ENCODE peak calls at places on chromosomes 2 and 18, in nine cellular contexts. One of them, this sample, is unnamed. For H3K4me1, the result is how much of the 10 kb centered on the place peaks cover.

GRCh38 chr2:42218712-42219111 is 49.6 kb downstream of the EML4 start:
- ATAC-seq in A549: no peak
- ATAC-seq in aorta: no peak
- ATAC-seq in lower lobe of right lung: no peak
- ATAC-seq in body of pancreas: no peak
- ATAC-seq in Panc1: no peak
- ATAC-seq in HCT116: no peak
- ATAC-seq in naive thymus-derived CD4-positive, alpha-beta T cell: no peak
- ATAC-seq in psoas muscle: no peak
- ATAC-seq in this sample: no peak

GRCh38 chr18:36454258-36454657 is 156.7 kb downstream of the FHOD3 start:
- ATAC-seq in psoas muscle: no peak
- ATAC-seq in HCT116: no peak
- ATAC-seq in lower lobe of right lung: peak
- ATAC-seq in A549: no peak
- ATAC-seq in body of pancreas: peak
- ATAC-seq in aorta: no peak
- ATAC-seq in Panc1: no peak
- ATAC-seq in naive thymus-derived CD4-positive, alpha-beta T cell: no peak
- ATAC-seq in this sample: no peak

GRCh38 chr18:77967791-77968190 is 718.1 kb downstream of the GALR1 start:
- ATAC-seq in psoas muscle: no peak
- ATAC-seq in HCT116: no peak
- ATAC-seq in aorta: no peak
- ATAC-seq in A549: no peak
- ATAC-seq in lower lobe of right lung: no peak
- ATAC-seq in naive thymus-derived CD4-positive, alpha-beta T cell: no peak
- ATAC-seq in body of pancreas: no peak
- ATAC-seq in Panc1: no peak
- ATAC-seq in this sample: no peak

GRCh38 chr2:177284531-177284930 is 20.0 kb upstream of the NFE2L2 start:
- ATAC-seq in A549: no peak
- ATAC-seq in lower lobe of right lung: no peak
- ATAC-seq in aorta: no peak
- ATAC-seq in HCT116: no peak
- ATAC-seq in psoas muscle: no peak
- ATAC-seq in body of pancreas: no peak
- ATAC-seq in Panc1: no peak
- ATAC-seq in naive thymus-derived CD4-positive, alpha-beta T cell: no peak
- ATAC-seq in this sample: no peak

GRCh38 chr2:105338020-105338385 is 663 bp downstream of the C2orf49 start:
- ATAC-seq in naive thymus-derived CD4-positive, alpha-beta T cell: no peak
- ATAC-seq in Panc1: peak
- ATAC-seq in psoas muscle: no peak
- ATAC-seq in body of pancreas: no peak
- ATAC-seq in lower lobe of right lung: peak
- ATAC-seq in HCT116: peak
- ATAC-seq in A549: peak
- ATAC-seq in aorta: no peak
- ATAC-seq in this sample: no peak

GRCh38 chr18:78635093-78635800 is 344.4 kb upstream of the SALL3 start:
- ATAC-seq in lower lobe of right lung: no peak
- ATAC-seq in aorta: no peak
- ATAC-seq in naive thymus-derived CD4-positive, alpha-beta T cell: no peak
- ATAC-seq in psoas muscle: no peak
- ATAC-seq in Panc1: no peak
- ATAC-seq in body of pancreas: no peak
- ATAC-seq in HCT116: no peak
- ATAC-seq in A549: no peak
- ATAC-seq in this sample: no peak

GRCh38 chr2:101828267-101829017 is 130.9 kb downstream of the MAP4K4 start:
- ATAC-seq in body of pancreas: no peak
- ATAC-seq in HCT116: no peak
- ATAC-seq in Panc1: no peak
- ATAC-seq in psoas muscle: no peak
- ATAC-seq in naive thymus-derived CD4-positive, alpha-beta T cell: peak
- ATAC-seq in lower lobe of right lung: no peak
- ATAC-seq in aorta: no peak
- ATAC-seq in A549: no peak
- ATAC-seq in this sample: peak

GRCh38 chr2:53913721-53914120 is 54.0 kb upstream of the GPR75 start:
- ATAC-seq in A549: peak
- ATAC-seq in HCT116: no peak
- ATAC-seq in naive thymus-derived CD4-positive, alpha-beta T cell: peak
- ATAC-seq in aorta: no peak
- ATAC-seq in lower lobe of right lung: no peak
- ATAC-seq in psoas muscle: no peak
- ATAC-seq in body of pancreas: no peak
- ATAC-seq in Panc1: no peak
- ATAC-seq in this sample: no peak

GRCh38 chr2:203671876-203672275 is 34.6 kb upstream of the CD28 start:
- ATAC-seq in Panc1: no peak
- ATAC-seq in body of pancreas: peak
- ATAC-seq in A549: no peak
- ATAC-seq in HCT116: no peak
- ATAC-seq in naive thymus-derived CD4-positive, alpha-beta T cell: no peak
- ATAC-seq in psoas muscle: no peak
- ATAC-seq in lower lobe of right lung: no peak
- ATAC-seq in aorta: no peak
- ATAC-seq in this sample: no peak

GRCh38 chr18:44437603-44438002 is 243.1 kb upstream of the SETBP1 start:
- ATAC-seq in HCT116: no peak
- ATAC-seq in psoas muscle: no peak
- ATAC-seq in lower lobe of right lung: no peak
- ATAC-seq in aorta: no peak
- ATAC-seq in A549: no peak
- ATAC-seq in body of pancreas: no peak
- ATAC-seq in Panc1: no peak
- ATAC-seq in naive thymus-derived CD4-positive, alpha-beta T cell: no peak
- ATAC-seq in this sample: no peak

GRCh38 chr2:112204411-112204810 is 50.4 kb downstream of the ZC3H8 start:
- ATAC-seq in lower lobe of right lung: no peak
- ATAC-seq in naive thymus-derived CD4-positive, alpha-beta T cell: no peak
- ATAC-seq in Panc1: no peak
- ATAC-seq in psoas muscle: no peak
- ATAC-seq in aorta: no peak
- ATAC-seq in body of pancreas: no peak
- ATAC-seq in A549: no peak
- ATAC-seq in HCT116: no peak
- ATAC-seq in this sample: no peak

GRCh38 chr2:232419245-232420072 is 12.8 kb downstream of the ALPG start:
- ATAC-seq in A549: peak
- ATAC-seq in lower lobe of right lung: peak
- ATAC-seq in naive thymus-derived CD4-positive, alpha-beta T cell: no peak
- ATAC-seq in body of pancreas: no peak
- ATAC-seq in psoas muscle: peak
- ATAC-seq in Panc1: peak
- ATAC-seq in aorta: peak
- ATAC-seq in HCT116: no peak
- ATAC-seq in this sample: no peak

GRCh38 chr2:188456114-188456909 is 164.6 kb downstream of the GULP1 start:
- ATAC-seq in Panc1: no peak
- ATAC-seq in body of pancreas: no peak
- ATAC-seq in A549: peak
- ATAC-seq in psoas muscle: no peak
- ATAC-seq in lower lobe of right lung: no peak
- ATAC-seq in HCT116: peak
- ATAC-seq in aorta: no peak
- ATAC-seq in naive thymus-derived CD4-positive, alpha-beta T cell: no peak
- ATAC-seq in this sample: no peak

GRCh38 chr18:28019425-28020108 is 157.4 kb downstream of the CDH2 start:
- ATAC-seq in A549: no peak
- ATAC-seq in lower lobe of right lung: no peak
- ATAC-seq in HCT116: no peak
- ATAC-seq in body of pancreas: peak
- ATAC-seq in naive thymus-derived CD4-positive, alpha-beta T cell: no peak
- ATAC-seq in psoas muscle: no peak
- ATAC-seq in aorta: no peak
- ATAC-seq in Panc1: no peak
- ATAC-seq in this sample: no peak

GRCh38 chr2:143545059-143545458 is 415.8 kb downstream of the ARHGAP15 start:
- ATAC-seq in body of pancreas: no peak
- ATAC-seq in naive thymus-derived CD4-positive, alpha-beta T cell: peak
- ATAC-seq in Panc1: no peak
- ATAC-seq in psoas muscle: no peak
- ATAC-seq in HCT116: no peak
- ATAC-seq in lower lobe of right lung: no peak
- ATAC-seq in aorta: no peak
- ATAC-seq in A549: no peak
- ATAC-seq in this sample: no peak

GRCh38 chr2:99677814-99678213 is 188.0 kb upstream of the REV1 start:
- ATAC-seq in aorta: no peak
- ATAC-seq in body of pancreas: no peak
- ATAC-seq in Panc1: no peak
- ATAC-seq in lower lobe of right lung: no peak
- ATAC-seq in psoas muscle: no peak
- ATAC-seq in A549: no peak
- ATAC-seq in HCT116: no peak
- ATAC-seq in naive thymus-derived CD4-positive, alpha-beta T cell: no peak
- ATAC-seq in this sample: no peak

GRCh38 chr18:21053127-21053526 is 58.5 kb downstream of the ROCK1 start:
- ATAC-seq in body of pancreas: peak
- ATAC-seq in psoas muscle: peak
- ATAC-seq in naive thymus-derived CD4-positive, alpha-beta T cell: no peak
- ATAC-seq in lower lobe of right lung: peak
- ATAC-seq in HCT116: no peak
- ATAC-seq in aorta: peak
- ATAC-seq in A549: peak
- ATAC-seq in Panc1: no peak
- ATAC-seq in this sample: peak

GRCh38 chr2:191565647-191566198 is 112.2 kb upstream of the NABP1 start:
- ATAC-seq in aorta: no peak
- ATAC-seq in Panc1: no peak
- ATAC-seq in psoas muscle: no peak
- ATAC-seq in lower lobe of right lung: peak
- ATAC-seq in naive thymus-derived CD4-positive, alpha-beta T cell: peak
- ATAC-seq in HCT116: peak
- ATAC-seq in A549: peak
- ATAC-seq in body of pancreas: no peak
- ATAC-seq in this sample: no peak

GRCh38 chr2:7891312-7891711 is 790.5 kb upstream of the ID2 start:
- ATAC-seq in A549: no peak
- ATAC-seq in HCT116: no peak
- ATAC-seq in lower lobe of right lung: no peak
- ATAC-seq in body of pancreas: no peak
- ATAC-seq in aorta: no peak
- ATAC-seq in Panc1: no peak
- ATAC-seq in psoas muscle: no peak
- ATAC-seq in naive thymus-derived CD4-positive, alpha-beta T cell: no peak
- ATAC-seq in this sample: no peak

GRCh38 chr2:25307949-25308557 is 33.7 kb downstream of the DNMT3A start:
- ATAC-seq in Panc1: no peak
- ATAC-seq in lower lobe of right lung: no peak
- ATAC-seq in psoas muscle: no peak
- ATAC-seq in HCT116: no peak
- ATAC-seq in naive thymus-derived CD4-positive, alpha-beta T cell: no peak
- ATAC-seq in A549: no peak
- ATAC-seq in aorta: no peak
- ATAC-seq in body of pancreas: no peak
- ATAC-seq in this sample: no peak
- H3K4me1 ChIP-seq in Panc1: under half
- H3K4me1 ChIP-seq in lower lobe of right lung: half or more
- H3K4me1 ChIP-seq in psoas muscle: half or more
- H3K4me1 ChIP-seq in HCT116: under half
- H3K4me1 ChIP-seq in naive thymus-derived CD4-positive, alpha-beta T cell: under half
- H3K4me1 ChIP-seq in A549: under half
- H3K4me1 ChIP-seq in aorta: under half
- H3K4me1 ChIP-seq in body of pancreas: under half
- H3K4me1 ChIP-seq in this sample: half or more

GRCh38 chr2:74843371-74844298 is 9.7 kb downstream of the HK2 start:
- ATAC-seq in naive thymus-derived CD4-positive, alpha-beta T cell: peak
- ATAC-seq in HCT116: no peak
- ATAC-seq in lower lobe of right lung: peak
- ATAC-seq in psoas muscle: no peak
- ATAC-seq in body of pancreas: peak
- ATAC-seq in aorta: peak
- ATAC-seq in A549: no peak
- ATAC-seq in Panc1: peak
- ATAC-seq in this sample: peak
- H3K4me1 ChIP-seq in naive thymus-derived CD4-positive, alpha-beta T cell: half or more
- H3K4me1 ChIP-seq in HCT116: half or more
- H3K4me1 ChIP-seq in lower lobe of right lung: half or more
- H3K4me1 ChIP-seq in psoas muscle: half or more
- H3K4me1 ChIP-seq in body of pancreas: under half
- H3K4me1 ChIP-seq in aorta: under half
- H3K4me1 ChIP-seq in A549: under half
- H3K4me1 ChIP-seq in Panc1: under half
- H3K4me1 ChIP-seq in this sample: under half

GRCh38 chr2:119435148-119435952 is 3.7 kb downstream of the TMEM37 start:
- ATAC-seq in Panc1: no peak
- ATAC-seq in lower lobe of right lung: no peak
- ATAC-seq in HCT116: no peak
- ATAC-seq in A549: no peak
- ATAC-seq in aorta: no peak
- ATAC-seq in psoas muscle: no peak
- ATAC-seq in body of pancreas: no peak
- ATAC-seq in naive thymus-derived CD4-positive, alpha-beta T cell: no peak
- ATAC-seq in this sample: no peak
- H3K4me1 ChIP-seq in Panc1: under half
- H3K4me1 ChIP-seq in lower lobe of right lung: under half
- H3K4me1 ChIP-seq in HCT116: under half
- H3K4me1 ChIP-seq in A549: under half
- H3K4me1 ChIP-seq in aorta: under half
- H3K4me1 ChIP-seq in psoas muscle: under half
- H3K4me1 ChIP-seq in body of pancreas: half or more
- H3K4me1 ChIP-seq in naive thymus-derived CD4-positive, alpha-beta T cell: under half
- H3K4me1 ChIP-seq in this sample: under half

DNA sequence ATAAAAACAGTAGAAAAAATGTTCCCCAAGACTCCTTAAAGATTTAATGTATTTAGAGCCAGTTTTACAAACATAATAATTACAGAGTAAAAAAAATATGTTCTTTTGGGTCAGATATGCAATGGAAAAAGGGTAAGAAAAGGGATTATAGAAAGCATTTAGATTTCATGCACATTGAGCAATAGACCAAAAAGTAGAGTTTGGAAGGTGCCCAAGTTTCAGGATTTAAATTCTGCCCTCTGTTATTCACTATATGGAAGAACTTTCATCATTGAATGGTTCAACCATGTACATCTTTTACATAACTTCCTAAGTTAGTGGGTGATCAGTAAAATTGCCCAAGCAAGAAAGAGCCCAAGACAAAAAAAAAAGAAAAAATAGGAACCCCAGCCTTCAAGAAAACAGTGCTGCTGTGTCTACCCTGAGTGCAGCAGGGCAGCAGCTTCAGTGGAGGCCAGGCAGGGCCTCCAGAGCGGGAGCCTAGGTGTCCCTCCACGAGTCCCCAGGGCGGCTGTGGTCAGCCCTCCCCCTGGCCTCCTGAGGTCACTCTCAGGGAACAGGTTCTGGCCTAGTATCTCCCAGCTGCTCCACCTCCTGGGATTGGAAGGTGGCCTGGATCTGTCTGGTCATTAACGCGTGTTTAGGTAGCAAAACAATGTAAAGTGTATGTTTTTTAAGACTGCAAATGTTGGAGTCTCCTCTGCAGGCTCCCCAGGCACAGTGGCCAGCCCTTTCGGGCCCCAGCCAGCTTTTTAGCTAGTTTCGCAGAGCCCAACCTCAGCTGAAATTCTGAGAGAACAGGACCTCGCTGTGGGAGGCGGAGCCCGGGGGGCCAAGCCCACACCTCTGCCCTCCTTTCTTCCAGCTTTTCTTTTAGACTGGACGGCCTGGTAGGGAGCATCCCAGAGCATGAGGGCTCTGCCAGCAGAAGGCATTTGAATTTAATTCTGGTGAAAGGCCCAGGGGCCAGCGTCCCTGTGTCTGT is 77.3 kb downstream of the TEX51 start:
- ATAC-seq in aorta: no peak
- ATAC-seq in psoas muscle: no peak
- ATAC-seq in A549: no peak
- ATAC-seq in body of pancreas: no peak
- ATAC-seq in naive thymus-derived CD4-positive, alpha-beta T cell: no peak
- ATAC-seq in lower lobe of right lung: no peak
- ATAC-seq in Panc1: no peak
- ATAC-seq in HCT116: no peak
- ATAC-seq in this sample: no peak
- H3K4me1 ChIP-seq in aorta: under half
- H3K4me1 ChIP-seq in psoas muscle: under half
- H3K4me1 ChIP-seq in A549: under half
- H3K4me1 ChIP-seq in body of pancreas: under half
- H3K4me1 ChIP-seq in naive thymus-derived CD4-positive, alpha-beta T cell: under half
- H3K4me1 ChIP-seq in lower lobe of right lung: under half
- H3K4me1 ChIP-seq in Panc1: under half
- H3K4me1 ChIP-seq in HCT116: under half
- H3K4me1 ChIP-seq in this sample: under half